ENCODE peak calls at places on chromosomes 11 and 22, in five cellular contexts. B is brain microvascular endothelial cell; A is stimulated activated CD4-positive, alpha-beta T cell treated with anti-CD3 and anti-CD28 coated beads, Interleukin-4, amount 100 ng/mL, for 48 hours; P is amygdala; V is NCI-H1417 treated with DMSO at 0.1 percent for 48 hours. Z is an unnamed sample.

GRCh38 chr11:73493838-73494598 is 103.9 kb downstream of the FAM168A start:
- DNase-seq in A (no peak), P (no peak), B (peak), V (no peak), Z (no peak)

GRCh38 chr11:95641506-95641905 is 148.1 kb downstream of the FAM76B start:
- DNase-seq in B (no peak), A (no peak), V (no peak), P (no peak), Z (no peak)

GRCh38 chr11:75663808-75664207 is 5.0 kb downstream of the MAP6 start:
- DNase-seq in A (no peak), P (no peak), V (no peak), B (no peak), Z (no peak)

GRCh38 chr11:124518900-124519541 is 24.4 kb downstream of the OR8B12 start:
- DNase-seq in B (peak), A (no peak), V (no peak), P (no peak), Z (no peak)

GRCh38 chr22:22397292-22397870 is 111.2 kb downstream of the ZNF280B start:
- DNase-seq in A (no peak), V (no peak), B (no peak), P (no peak), Z (no peak)

GRCh38 chr22:27670701-27671412 is 130.7 kb downstream of the MN1 start:
- DNase-seq in A (no peak), P (no peak), B (no peak), V (no peak), Z (no peak)

GRCh38 chr22:32335471-32335870 is 22.2 kb upstream of the RFPL3 start:
- DNase-seq in V (no peak), A (no peak), B (no peak), P (no peak), Z (no peak)

GRCh38 chr22:36360871-36361383 is 26.8 kb downstream of the MYH9 start:
- DNase-seq in B (no peak), V (no peak), P (no peak), A (no peak), Z (no peak)

GRCh38 chr11:118002010-118002540 is 15.9 kb downstream of the IL10RA start:
- DNase-seq in P (no peak), A (peak), B (no peak), V (no peak), Z (peak)

GRCh38 chr11:68014157-68014965 is 4.2 kb downstream of the ALDH3B1 start:
- DNase-seq in B (peak), P (no peak), V (no peak), A (no peak), Z (no peak)

GRCh38 chr11:117181586-117182550 is 3.3 kb downstream of the SIDT2 start:
- DNase-seq in B (no peak), A (no peak), P (no peak), V (no peak), Z (no peak)

GRCh38 chr11:35511666-35512065 is 13.8 kb downstream of the PAMR1 start:
- DNase-seq in B (peak), V (no peak), P (no peak), A (no peak), Z (no peak)

GRCh38 chr11:61587541-61587941 is 6.7 kb upstream of the SYT7 start:
- DNase-seq in B (no peak), V (no peak), A (no peak), P (no peak), Z (no peak)

GRCh38 chr22:38718414-38718813 is 12.7 kb downstream of the GTPBP1 start:
- DNase-seq in V (no peak), B (peak), A (no peak), P (no peak), Z (no peak)